ENCODE peak calls at places on chromosomes 6 and 20, in seven cellular contexts. J is GM12865, M is esophagus muscularis mucosa, R is endothelial cell, E is caudate nucleus, H is NCI-H1694, C is skeletal muscle cell. Y is an unnamed sample.

GRCh38 chr20:45254867-45255266 is 503 bp upstream of the SLPI start:
- DNase-seq in J (peak; percentile 39), M (no peak), R (no peak), E (no peak), H (no peak), C (peak; percentile 22), Y (no peak)

GRCh38 chr20:62702886-62703852 is 5.5 kb upstream of the NTSR1 start:
- DNase-seq in J (no peak), M (no peak), R (no peak), E (no peak), H (peak; percentile 70), C (peak; percentile 53), Y (peak; percentile 36)

GRCh38 chr20:21808863-21809664 is 103.6 kb downstream of the PAX1 start:
- DNase-seq in J (peak; percentile 50), M (no peak), R (peak; percentile 79), E (no peak), H (no peak), C (no peak), Y (no peak)

GRCh38 chr6:150685860-150686259 is 86.2 kb downstream of the PLEKHG1 start:
- DNase-seq in J (peak; percentile 65), M (no peak), R (peak; percentile 47), E (no peak), H (no peak), C (no peak), Y (no peak)

GRCh38 chr6:167330745-167331144 is 5.9 kb downstream of the TTLL2 start:
- DNase-seq in J (no peak), M (no peak), R (no peak), E (no peak), H (no peak), C (no peak), Y (no peak)

GRCh38 chr20:34431168-34431567 is 68.1 kb downstream of the ITCH start:
- DNase-seq in J (no peak), M (no peak), R (no peak), E (no peak), H (no peak), C (no peak), Y (no peak)

GRCh38 chr6:90940812-90941481 is 354.1 kb upstream of the MAP3K7 start:
- DNase-seq in J (peak; percentile 90), M (no peak), R (no peak), E (no peak), H (peak; percentile 51), C (peak; percentile 24), Y (peak; percentile 29)

GRCh38 chr20:16916165-16916564 is 168.0 kb downstream of the OTOR start:
- DNase-seq in J (no peak), M (no peak), R (no peak), E (no peak), H (no peak), C (no peak), Y (no peak)

GRCh38 chr6:117206951-117207687 is 58.2 kb upstream of the VGLL2 start:
- DNase-seq in J (no peak), M (no peak), R (no peak), E (no peak), H (no peak), C (peak; percentile 16), Y (no peak)

Y was measured in NCI-H1417 treated with DMSO at 0.1 percent for 48 hours.